ENCODE peak calls at places on chromosomes 16 and 17, in six cellular contexts. B is transverse colon, F is HL-60, M is suprapubic skin, I is sigmoid colon, D is endothelial cell of umbilical vein. N is an unnamed sample.

GRCh38 chr16:84369938-84370627 is 1.7 kb downstream of the ATP2C2 start:
- DNase-seq in B (peak; percentile 74), F (peak; percentile 21), M (no peak), I (no peak), D (no peak), N (no peak)

GRCh38 chr16:264440-264951 is 11.2 kb downstream of the RGS11 start:
- DNase-seq in B (no peak), F (no peak), M (no peak), I (no peak), D (no peak), N (no peak)

GRCh38 chr17:39769974-39770587 is 32.3 kb downstream of the GRB7 start:
- DNase-seq in B (no peak), F (no peak), M (no peak), I (no peak), D (no peak), N (peak; percentile 62)

GRCh38 chr17:12985431-12986285 is 32.2 kb downstream of the ELAC2 start:
- DNase-seq in B (no peak), F (no peak), M (no peak), I (no peak), D (no peak), N (no peak)

GRCh38 chr17:59378621-59379194 is 47.3 kb downstream of the YPEL2 start:
- DNase-seq in B (peak; percentile 44), F (no peak), M (no peak), I (peak; percentile 57), D (peak; percentile 93), N (no peak)

GRCh38 chr17:77131919-77132318 is 8.8 kb upstream of the SEC14L1 start:
- DNase-seq in B (no peak), F (no peak), M (no peak), I (no peak), D (peak; percentile 70), N (no peak)

GRCh38 chr16:35841632-35842031 is 2382.2 kb downstream of the TP53TG3F start:
- DNase-seq in B (no peak), F (no peak), M (no peak), I (no peak), D (no peak), N (no peak)

GRCh38 chr17:63474174-63474913 is 2.5 kb upstream of the ACE start:
- DNase-seq in B (peak; percentile 62), F (no peak), M (no peak), I (no peak), D (peak; percentile 96), N (peak; percentile 40)

GRCh38 chr16:67552476-67552875 is 9.8 kb upstream of the CTCF start:
- DNase-seq in B (no peak), F (peak; percentile 28), M (no peak), I (peak; percentile 64), D (no peak), N (no peak)

GRCh38 chr17:31200287-31200686 is 96.8 kb downstream of the OMG start:
- DNase-seq in B (no peak), F (no peak), M (no peak), I (no peak), D (no peak), N (no peak)

GRCh38 chr17:49365667-49366066 is 3.6 kb upstream of the ZNF652 start:
- DNase-seq in B (no peak), F (peak; percentile 69), M (no peak), I (no peak), D (no peak), N (no peak)

DNA sequence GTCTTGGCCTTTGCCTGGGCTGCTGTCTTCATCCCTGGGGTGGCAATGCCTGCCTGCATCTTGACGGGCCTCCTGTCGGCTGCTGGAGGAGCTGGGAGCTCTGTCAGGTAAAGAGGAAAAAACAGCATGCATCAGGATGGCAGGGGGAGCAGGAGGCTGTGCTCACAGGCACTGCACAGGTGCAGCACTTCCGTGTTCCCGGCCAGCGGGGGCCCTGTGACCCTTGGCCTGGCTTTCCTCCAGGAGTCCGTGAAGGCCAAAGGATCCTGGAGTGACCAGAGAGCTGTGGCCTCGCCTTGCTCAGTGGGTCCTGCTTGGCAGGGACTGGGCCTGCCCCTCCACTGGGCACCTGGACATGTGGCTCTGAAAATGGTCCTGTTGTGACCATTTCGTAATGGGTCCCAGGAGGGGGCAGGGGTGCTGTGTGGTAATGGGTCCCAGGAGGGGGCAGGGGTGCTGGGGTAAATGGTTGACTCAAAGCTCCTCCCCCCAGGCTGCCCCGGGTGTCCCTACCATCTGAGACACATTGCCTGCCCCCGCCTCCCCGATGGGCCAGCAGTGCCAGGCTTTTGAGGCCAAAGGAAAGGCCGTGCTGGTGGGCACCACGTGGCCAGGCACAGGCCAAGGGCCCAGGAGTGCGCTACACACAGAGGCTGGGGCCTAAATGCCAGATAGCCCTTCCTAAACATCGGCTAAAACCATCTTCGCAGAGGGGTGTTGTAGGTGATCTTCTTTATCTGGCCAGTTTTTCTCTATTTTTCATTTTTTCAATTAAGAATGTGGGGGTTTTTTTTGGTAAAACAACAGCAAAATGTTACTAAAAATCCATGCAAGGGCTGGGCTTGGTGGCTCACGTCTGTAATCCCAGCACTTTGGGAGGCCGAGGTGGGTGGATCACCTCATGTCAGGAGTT is 4.0 kb upstream of the FASN start:
- DNase-seq in B (no peak), F (peak; percentile 23), M (no peak), I (no peak), D (no peak), N (no peak)
- TF ChIP-seq POLR2AphosphoS5 in B (no peak), F (no peak), M (no peak), I (no peak), D (no peak), N (no peak)

GRCh38 chr17:41785876-41786226 is 660 bp downstream of the JUP start:
- DNase-seq in B (peak; percentile 88), F (peak; percentile 61), M (peak; percentile 90), I (no peak), D (peak; percentile 38), N (peak; percentile 86)
- TF ChIP-seq CTCF in B (no peak), F (no peak), M (no peak), I (no peak), D (no peak), N (no peak)

GRCh38 chr16:11250786-11251524 is 5.0 kb downstream of the SOCS1 start:
- DNase-seq in B (no peak), F (no peak), M (no peak), I (no peak), D (no peak), N (no peak)
- TF ChIP-seq POLR2AphosphoS5 in B (no peak), F (no peak), M (no peak), I (no peak), D (no peak), N (no peak)

GRCh38 chr17:65799454-65799853 is 238.0 kb upstream of the AXIN2 start:
- DNase-seq in B (no peak), F (no peak), M (no peak), I (no peak), D (no peak), N (no peak)

GRCh38 chr17:65797809-65798208 is 236.4 kb upstream of the AXIN2 start:
- DNase-seq in B (no peak), F (no peak), M (no peak), I (no peak), D (peak; percentile 5), N (no peak)

GRCh38 chr17:65797101-65797500 is 235.7 kb upstream of the AXIN2 start:
- DNase-seq in B (no peak), F (no peak), M (no peak), I (no peak), D (no peak), N (no peak)

GRCh38 chr17:65790241-65790640 is 228.8 kb upstream of the AXIN2 start:
- DNase-seq in B (no peak), F (no peak), M (no peak), I (no peak), D (no peak), N (no peak)

DNA sequence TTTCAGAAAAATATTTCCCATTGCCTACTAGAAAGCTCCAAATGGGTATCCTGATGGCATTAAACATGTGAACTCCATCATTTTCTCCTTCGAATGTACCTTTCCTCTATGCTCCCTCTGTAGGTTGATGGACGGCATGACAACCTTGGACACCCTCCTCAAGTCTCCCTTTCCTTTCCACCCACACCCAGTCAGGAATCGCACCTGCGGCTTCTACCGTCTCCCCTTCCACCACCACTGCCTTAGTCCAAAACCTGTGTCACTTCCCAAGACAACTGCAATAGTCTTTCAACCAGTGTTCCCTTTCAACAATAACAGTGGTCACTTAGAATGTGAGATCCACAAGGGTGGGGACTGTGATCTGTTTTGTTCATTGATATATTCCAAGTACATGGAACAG is 233.1 kb upstream of the AXIN2 start:
- DNase-seq in B (no peak), F (peak; percentile 11), M (no peak), I (no peak), D (peak; percentile 35), N (no peak)
- TF ChIP-seq CTCF in B (peak; percentile 30), F (peak; percentile 23), M (peak; percentile 30), I (peak; percentile 41), D (peak; percentile 31), N (peak; percentile 54)

GRCh38 chr17:72393553-72393952 is 272.7 kb downstream of the SOX9 start:
- DNase-seq in B (no peak), F (no peak), M (no peak), I (no peak), D (peak; percentile 14), N (no peak)
- TF ChIP-seq POLR2AphosphoS5 in B (no peak), F (no peak), M (no peak), I (no peak), D (peak; percentile 15), N (no peak)

DNA sequence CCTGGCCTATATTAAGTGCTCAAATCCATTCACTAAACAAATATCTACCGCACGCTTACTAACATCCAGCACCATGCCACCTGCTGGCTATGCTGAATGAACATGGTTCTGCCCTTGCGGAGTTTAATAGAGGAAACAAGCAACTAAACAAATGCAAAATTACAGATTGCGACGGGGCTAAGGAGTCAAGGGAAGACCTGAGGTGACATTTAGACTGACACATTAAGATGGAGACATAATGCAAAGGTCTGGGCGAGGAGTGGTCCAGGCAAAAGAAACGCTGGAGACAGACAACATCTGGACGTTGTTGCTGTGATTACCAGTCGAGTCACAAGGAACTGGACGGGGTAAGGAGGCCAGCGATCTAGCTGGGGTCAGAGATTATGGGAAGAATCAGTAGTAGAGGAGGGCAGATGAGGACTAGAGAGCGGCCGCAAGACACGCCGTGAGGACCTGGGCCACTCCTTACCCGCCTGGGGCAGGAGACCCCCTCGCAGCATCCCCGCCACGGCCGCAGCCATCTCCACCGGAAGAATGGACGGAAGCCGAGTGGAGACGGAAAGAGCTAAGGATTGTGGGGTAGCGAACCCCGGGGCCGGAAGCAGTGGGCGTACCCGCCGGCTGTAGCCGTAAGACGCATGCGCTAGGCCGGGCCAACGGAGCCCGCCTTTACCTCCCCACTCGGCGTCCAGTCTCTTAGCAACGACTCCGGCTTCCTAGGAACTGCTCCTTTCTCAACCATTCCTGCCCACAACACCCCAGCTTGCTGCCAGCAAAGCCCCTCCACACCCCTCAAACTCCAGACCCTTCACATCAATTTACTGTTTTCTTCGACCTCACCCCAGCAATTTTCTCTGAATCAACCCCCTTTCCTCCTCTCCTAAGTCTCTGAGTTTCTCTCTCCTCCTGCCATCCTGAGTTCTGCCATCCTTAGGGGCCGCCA is at the start of the genes LRRC46 and MRPL10:
- DNase-seq in B (peak; percentile 95), F (peak; percentile 90), M (peak; percentile 93), I (peak; percentile 97), D (peak; percentile 95), N (peak; percentile 91)
- TF ChIP-seq CTCF in B (no peak), F (no peak), M (no peak), I (no peak), D (peak; percentile 38), N (no peak)